ENCODE peak calls at places on chromosomes 5 and 9, in seven cellular contexts. T is ELF-1; V is central memory CD4-positive, alpha-beta T cell; U is effector memory CD8-positive, alpha-beta T cell; M is activated gamma-delta T cell; B is GDM1; F is stimulated activated effector memory CD8-positive, alpha-beta T cell treated with anti-CD3 and anti-CD28 coated beads, Interleukin-12 subunit alpha, Interleukin-12 subunit beta, amount 100 ng/mL, for 72 hours. R is an unnamed sample.

GRCh38 chr5:124315746-124316415 is 430.6 kb downstream of the ZNF608 start:
- DNase-seq in T (no peak), V (no peak), U (no peak), M (no peak), B (no peak), F (no peak), R (no peak)

GRCh38 chr5:172816887-172817418 is 17.1 kb upstream of the ERGIC1 start:
- DNase-seq in T (no peak), V (no peak), U (no peak), M (no peak), B (no peak), F (no peak), R (no peak)

GRCh38 chr5:175384724-175385552 is 59.0 kb downstream of the DRD1 start:
- DNase-seq in T (no peak), V (no peak), U (no peak), M (no peak), B (no peak), F (no peak), R (no peak)

GRCh38 chr5:124773291-124774001 is 27.0 kb upstream of the ZNF608 start:
- DNase-seq in T (no peak), V (no peak), U (no peak), M (no peak), B (no peak), F (no peak), R (no peak)

GRCh38 chr9:4303002-4303401 is 3.1 kb upstream of the GLIS3 start:
- DNase-seq in T (no peak), V (no peak), U (no peak), M (no peak), B (no peak), F (no peak), R (no peak)

GRCh38 chr9:69658987-69659677 is 13.0 kb downstream of the APBA1 start:
- DNase-seq in T (no peak), V (no peak), U (no peak), M (no peak), B (no peak), F (no peak), R (no peak)

GRCh38 chr5:90015584-90016018 is 394.0 kb downstream of the CETN3 start:
- DNase-seq in T (peak; percentile 25), V (no peak), U (no peak), M (no peak), B (peak; percentile 6), F (no peak), R (no peak)

GRCh38 chr5:150638053-150638444 is 2.4 kb upstream of the SYNPO start:
- DNase-seq in T (no peak), V (no peak), U (no peak), M (no peak), B (no peak), F (no peak), R (no peak)

GRCh38 chr5:135122797-135123196 is 88.8 kb upstream of the PITX1 start:
- DNase-seq in T (no peak), V (no peak), U (no peak), M (no peak), B (no peak), F (no peak), R (no peak)

GRCh38 chr5:69167488-69167845 is 517 bp downstream of the CCNB1 start:
- DNase-seq in T (peak; percentile 60), V (no peak), U (no peak), M (no peak), B (no peak), F (no peak), R (no peak)

GRCh38 chr5:39506216-39506615 is 81.4 kb upstream of the DAB2 start:
- DNase-seq in T (no peak), V (no peak), U (no peak), M (no peak), B (no peak), F (no peak), R (no peak)

GRCh38 chr5:72474117-72474915 is 32.9 kb downstream of the ZNF366 start:
- DNase-seq in T (no peak), V (no peak), U (no peak), M (no peak), B (no peak), F (no peak), R (no peak)

GRCh38 chr9:121958530-121958929 is 134.6 kb downstream of the TTLL11 start:
- DNase-seq in T (no peak), V (no peak), U (no peak), M (no peak), B (no peak), F (no peak), R (no peak)

GRCh38 chr9:135533093-135533492 is 11.9 kb downstream of the LCN1 start:
- DNase-seq in T (no peak), V (no peak), U (no peak), M (no peak), B (no peak), F (no peak), R (no peak)

GRCh38 chr5:56588636-56589485 is 226.5 kb upstream of the MAP3K1 start:
- DNase-seq in T (peak; percentile 14), V (peak; percentile 82), U (peak; percentile 7), M (peak; percentile 16), B (no peak), F (no peak), R (peak; percentile 50)

GRCh38 chr5:174354571-174354970 is 309.1 kb downstream of the NSG2 start:
- DNase-seq in T (no peak), V (no peak), U (no peak), M (no peak), B (no peak), F (no peak), R (no peak)

GRCh38 chr5:149654282-149654681 is 73.0 kb downstream of the ARHGEF37 start:
- DNase-seq in T (no peak), V (no peak), U (no peak), M (no peak), B (no peak), F (no peak), R (no peak)

GRCh38 chr9:38284768-38285080 is 107.8 kb upstream of the ALDH1B1 start:
- DNase-seq in T (no peak), V (no peak), U (no peak), M (no peak), B (no peak), F (no peak), R (no peak)

GRCh38 chr5:159178978-159179377 is 30.4 kb downstream of the RNF145 start:
- DNase-seq in T (no peak), V (no peak), U (no peak), M (no peak), B (no peak), F (no peak), R (no peak)

GRCh38 chr5:173114536-173114935 is 29.8 kb upstream of the BNIP1 start:
- DNase-seq in T (no peak), V (no peak), U (no peak), M (no peak), B (no peak), F (no peak), R (no peak)

GRCh38 chr9:123724211-123724831 is 205.6 kb downstream of the DENND1A start:
- DNase-seq in T (no peak), V (no peak), U (no peak), M (no peak), B (peak; percentile 2), F (no peak), R (no peak)

GRCh38 chr9:105405514-105406131 is 42.2 kb upstream of the FSD1L start:
- DNase-seq in T (no peak), V (peak; percentile 84), U (peak; percentile 62), M (no peak), B (peak; percentile 81), F (peak; percentile 26), R (no peak)

GRCh38 chr5:149745-150450 is 41.4 kb upstream of the LRRC14B start:
- DNase-seq in T (no peak), V (no peak), U (no peak), M (no peak), B (no peak), F (no peak), R (no peak)

GRCh38 chr9:36154213-36154952 is 14.8 kb upstream of the CCIN start:
- DNase-seq in T (no peak), V (no peak), U (no peak), M (no peak), B (no peak), F (no peak), R (no peak)

GRCh38 chr5:73682176-73682575 is 56.2 kb downstream of the ARHGEF28 start:
- DNase-seq in T (no peak), V (no peak), U (no peak), M (no peak), B (no peak), F (no peak), R (no peak)

GRCh38 chr5:158303261-158303660 is 444.3 kb upstream of the CLINT1 start:
- DNase-seq in T (no peak), V (no peak), U (no peak), M (no peak), B (no peak), F (no peak), R (no peak)

GRCh38 chr9:89564257-89564878 is 40.4 kb upstream of the GADD45G start:
- DNase-seq in T (peak; percentile 89), V (no peak), U (no peak), M (no peak), B (no peak), F (no peak), R (peak; percentile 46)

GRCh38 chr5:14405267-14405666 is 176.3 kb upstream of the OTULINL start:
- DNase-seq in T (peak; percentile 34), V (no peak), U (no peak), M (no peak), B (no peak), F (no peak), R (no peak)

R was measured in GM12892.